ENCODE peak calls at places on chromosomes 12 and 14, in four cellular contexts. G, C, I and O are unnamed samples.

GRCh38 chr12:124939428-124940142 is 25.1 kb upstream of the UBC start:
- DNase-seq in C (peak), G (peak), I (peak), O (peak)

GRCh38 chr14:59028476-59029202 is 159.8 kb upstream of the DAAM1 start:
- DNase-seq in C (peak), G (no peak), I (peak), O (peak)

GRCh38 chr12:109386079-109386473 is 38.4 kb downstream of the MYO1H start:
- DNase-seq in C (no peak), I (no peak), G (no peak), O (no peak)

GRCh38 chr14:59415836-59416620 is 49.2 kb downstream of the GPR135 start:
- DNase-seq in G (no peak), I (no peak), C (no peak), O (no peak)

GRCh38 chr12:52070243-52070925 is 606 bp downstream of the ATG101 start:
- DNase-seq in C (no peak), G (no peak), I (no peak), O (no peak)

GRCh38 chr12:47102845-47103666 is 23.3 kb upstream of the AMIGO2 start:
- DNase-seq in C (no peak), G (no peak), I (no peak), O (no peak)

GRCh38 chr14:100526632-100527031 is 60.6 kb downstream of the BEGAIN start:
- DNase-seq in C (peak), I (no peak), G (no peak), O (no peak)

GRCh38 chr14:88277205-88277604 is 45.9 kb downstream of the KCNK10 start:
- DNase-seq in I (no peak), C (no peak), G (no peak), O (no peak)

GRCh38 chr12:12645485-12645884 is 33.8 kb downstream of the CREBL2 start:
- DNase-seq in C (no peak), G (peak), I (peak), O (peak)

GRCh38 chr12:3122841-3123678 is 45.9 kb downstream of the TSPAN9 start:
- DNase-seq in C (no peak), G (no peak), I (no peak), O (no peak)

GRCh38 chr12:24591079-24591626 is 357.7 kb downstream of the BCAT1 start:
- DNase-seq in I (no peak), C (no peak), G (no peak), O (no peak)

GRCh38 chr12:83017001-83017400 is 330.3 kb downstream of the TMTC2 start:
- DNase-seq in I (no peak), G (no peak), C (no peak), O (no peak)

GRCh38 chr14:67335781-67336180 is 23.8 kb downstream of the ATP6V1D start:
- DNase-seq in I (peak), C (no peak), G (no peak), O (no peak)

GRCh38 chr14:79369359-79370332 is 841.7 kb downstream of the DIO2 start:
- DNase-seq in C (no peak), G (no peak), I (no peak), O (peak)

GRCh38 chr12:9243999-9244649 is 35.9 kb upstream of the PZP start:
- DNase-seq in C (no peak), G (no peak), I (no peak), O (no peak)

GRCh38 chr12:52969828-52970569 is 21.1 kb downstream of the KRT18 start:
- DNase-seq in I (no peak), C (peak), G (no peak), O (no peak)

GRCh38 chr12:48013287-48013686 is 9.0 kb upstream of the COL2A1 start:
- DNase-seq in I (no peak), C (peak), G (no peak), O (peak)

GRCh38 chr12:47811581-47812484 is 7.9 kb downstream of the HDAC7 start:
- DNase-seq in I (no peak), C (no peak), G (no peak), O (no peak)

GRCh38 chr12:71755146-71755892 is 656 bp downstream of the RAB21 start:
- DNase-seq in I (peak), G (peak), C (peak), O (no peak)

GRCh38 chr12:53223006-53223305 is 9.1 kb downstream of the RARG start:
- DNase-seq in C (no peak), G (no peak), I (no peak), O (no peak)

GRCh38 chr14:30624132-30624423 is 2.0 kb downstream of the SCFD1 start:
- DNase-seq in C (no peak), G (no peak), I (no peak), O (no peak)
- H3K4me3 ChIP-seq in C (peak), G (no peak), I (peak), O (no peak)

GRCh38 chr14:91360490-91361235 is 57.0 kb downstream of the CCDC88C start:
- DNase-seq in C (no peak), I (no peak), G (no peak), O (no peak)

GRCh38 chr14:91363776-91364523 is 53.7 kb downstream of the CCDC88C start:
- DNase-seq in I (peak), G (no peak), C (no peak), O (no peak)

GRCh38 chr14:91364524-91365270 is 52.9 kb downstream of the CCDC88C start:
- DNase-seq in C (no peak), G (no peak), I (no peak), O (no peak)

GRCh38 chr14:91358654-91359210 is 58.9 kb downstream of the CCDC88C start:
- DNase-seq in I (no peak), G (no peak), C (no peak), O (no peak)

GRCh38 chr14:91361236-91361811 is 56.3 kb downstream of the CCDC88C start:
- DNase-seq in C (no peak), G (no peak), I (no peak), O (no peak)
- H3K4me3 ChIP-seq in C (no peak), G (no peak), I (no peak), O (no peak)

DNA sequence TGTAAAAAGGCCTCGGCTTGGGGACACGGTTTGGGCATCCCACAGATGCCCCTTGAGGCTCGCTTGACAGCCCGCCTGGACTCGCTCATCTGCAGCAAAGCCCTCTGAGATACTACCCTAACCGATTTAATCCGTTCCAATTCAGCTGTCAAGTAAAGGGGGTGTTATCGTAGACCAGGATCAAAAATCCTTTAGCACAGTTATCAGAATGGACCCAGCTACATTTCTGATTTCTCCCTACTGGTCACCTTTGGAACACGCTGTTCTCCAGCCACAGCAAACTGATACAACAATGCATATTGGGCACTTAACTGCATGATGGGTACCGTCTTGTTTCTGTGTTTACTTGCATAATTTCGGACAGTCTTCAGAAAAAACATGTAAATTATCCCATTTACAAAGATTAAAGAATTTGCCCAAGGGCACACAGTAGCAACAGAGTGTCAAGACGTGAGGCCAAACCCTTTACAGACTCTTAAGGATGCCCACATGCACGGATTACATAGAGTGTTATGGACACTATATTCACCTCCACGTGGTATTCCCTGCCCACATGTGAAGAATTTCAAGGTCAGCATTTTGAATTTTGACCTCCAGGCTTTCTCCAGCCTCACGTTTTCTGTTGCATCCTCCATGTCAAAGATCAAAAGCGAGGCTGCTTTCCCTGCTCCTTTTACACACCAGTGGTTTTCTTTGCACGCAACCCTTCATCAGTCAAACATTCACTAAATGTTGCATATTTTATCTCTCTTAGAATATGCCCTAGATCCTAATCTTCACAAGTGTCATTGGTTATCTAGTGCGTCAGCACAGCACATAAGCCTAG is 3.2 kb upstream of the DUSP6 start:
- DNase-seq in I (no peak), G (no peak), C (no peak), O (no peak)
- H3K4me3 ChIP-seq in I (no peak), G (peak), C (peak), O (no peak)

DNA sequence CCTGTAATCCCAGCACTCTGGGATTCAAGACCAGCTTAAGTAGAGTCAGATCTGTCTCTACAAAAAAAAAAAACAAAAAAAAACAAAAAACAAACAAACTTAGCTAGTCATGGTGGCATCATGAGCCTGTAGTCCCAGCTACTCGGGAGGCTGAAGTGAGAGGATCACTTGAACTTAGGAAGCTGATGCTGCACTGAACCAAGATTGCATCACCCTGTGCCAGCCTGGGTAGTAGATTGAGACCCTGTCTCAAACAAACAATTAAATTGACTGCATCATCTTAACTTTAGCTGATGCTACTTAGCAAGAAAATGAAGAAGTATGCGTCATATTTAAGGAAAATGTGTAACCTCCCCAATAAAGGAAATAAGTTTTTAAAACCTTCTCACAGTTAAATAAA is 136.6 kb upstream of the ATXN7L3B start:
- DNase-seq in G (no peak), C (no peak), I (no peak), O (no peak)
- H3K4me3 ChIP-seq in G (no peak), C (no peak), I (no peak), O (no peak)

DNA sequence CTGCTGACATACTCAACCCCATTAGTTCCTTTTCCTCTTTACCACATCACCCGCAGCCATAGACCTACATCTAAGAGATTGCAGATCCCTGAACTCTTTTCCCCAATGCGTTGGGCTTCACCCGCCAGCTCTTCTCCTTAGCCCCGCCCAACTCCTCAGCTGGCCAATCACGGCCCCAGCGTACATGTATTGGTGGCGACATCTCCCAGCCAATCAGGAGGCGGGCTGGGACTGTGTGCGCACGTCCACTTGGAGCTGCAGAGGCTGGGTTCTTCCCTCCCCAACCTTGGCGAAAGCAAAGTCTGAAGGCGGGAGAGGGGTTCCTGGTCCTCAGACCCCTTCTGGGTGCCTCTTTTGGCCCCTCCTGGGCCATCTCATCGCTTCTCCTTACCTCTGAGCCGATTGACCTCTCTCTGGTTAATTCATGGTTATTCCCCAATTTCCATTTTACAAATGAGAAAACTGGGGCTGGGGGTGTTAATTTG is 11.0 kb downstream of the PDE1B start:
- DNase-seq in I (peak), G (peak), C (peak), O (peak)
- H3K4me3 ChIP-seq in I (peak), G (peak), C (peak), O (no peak)

GRCh38 chr14:64544607-64545312 is 4.2 kb downstream of the HSPA2 start:
- DNase-seq in G (no peak), C (no peak), I (no peak), O (no peak)
- H3K4me3 ChIP-seq in G (no peak), C (no peak), I (no peak), O (no peak)

DNA sequence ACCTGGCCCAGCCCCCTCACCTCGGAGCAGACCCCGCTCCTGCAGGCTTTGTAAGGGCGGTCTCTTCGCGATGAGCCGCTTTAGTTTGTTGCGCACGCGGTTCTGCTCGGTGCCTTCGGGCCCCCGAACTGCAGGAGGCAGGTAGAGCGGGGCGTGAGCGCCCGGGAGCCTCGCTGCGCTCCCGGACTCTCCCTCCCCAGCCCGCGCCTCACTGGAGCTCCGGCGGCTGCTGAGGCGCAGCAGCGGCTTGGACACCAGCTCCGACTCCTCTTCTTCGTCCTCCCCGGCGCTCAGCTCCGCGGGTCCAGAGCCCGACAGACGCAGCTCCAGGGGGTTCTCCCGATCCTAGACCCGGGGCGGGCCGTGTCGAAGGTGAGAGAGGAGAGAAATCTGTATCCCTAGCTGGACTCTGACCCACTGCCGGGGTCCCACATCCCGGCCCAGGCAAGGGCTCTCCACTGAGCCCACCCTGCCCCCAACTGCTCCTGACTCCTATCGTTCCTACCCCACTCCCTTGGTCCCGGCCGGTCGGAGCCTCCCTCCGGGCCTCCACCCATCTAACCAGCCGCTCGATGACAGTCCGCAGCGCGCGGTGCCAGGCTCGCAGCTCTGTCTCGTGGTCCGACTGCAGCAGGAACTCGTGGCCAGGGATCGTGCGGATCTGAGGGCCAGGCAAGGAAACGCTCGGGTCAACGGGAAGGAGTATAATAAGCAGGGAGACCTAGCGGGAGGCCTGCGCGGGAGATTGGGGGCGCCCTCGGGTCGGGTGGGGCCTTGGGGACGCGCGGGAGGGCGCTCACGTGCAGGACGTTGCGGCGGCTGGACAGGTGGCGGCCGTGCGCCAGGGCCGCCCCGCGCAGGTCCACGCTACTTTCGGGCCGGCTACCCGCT is 4.2 kb downstream of the ARHGAP9 start:
- DNase-seq in G (no peak), C (no peak), I (no peak), O (peak)
- H3K4me3 ChIP-seq in G (peak), C (peak), I (peak), O (no peak)

GRCh38 chr12:121209221-121209620 is 708 bp upstream of the P2RX4 start:
- DNase-seq in I (no peak), C (no peak), G (no peak), O (no peak)
- H3K4me3 ChIP-seq in I (peak), C (peak), G (peak), O (no peak)